ENCODE peak calls at places on chromosomes 4 and X, in seven cellular contexts. One of them, this sample, is unnamed.

GRCh38 chr4:123580981-123581664 is 184.5 kb downstream of the SPRY1 start:
- DNase-seq in NCI-H2227 treated with DMSO at 0.1 percent for 48 hours: no peak
- DNase-seq in left ventricle myocardium inferior: no peak
- DNase-seq in GM12865: no peak
- DNase-seq in ecto neural progenitor cell: no peak
- DNase-seq in nephron progenitor cell: no peak
- DNase-seq in activated naive CD4-positive, alpha-beta T cell treated with Interleukin-2 at 50 U/mL for 16 hours: no peak
- DNase-seq in this sample: no peak

GRCh38 chrX:121755541-121755940 is 708.1 kb downstream of the GLUD2 start:
- DNase-seq in nephron progenitor cell: no peak
- DNase-seq in GM12865: no peak
- DNase-seq in left ventricle myocardium inferior: no peak
- DNase-seq in ecto neural progenitor cell: no peak
- DNase-seq in NCI-H2227 treated with DMSO at 0.1 percent for 48 hours: no peak
- DNase-seq in activated naive CD4-positive, alpha-beta T cell treated with Interleukin-2 at 50 U/mL for 16 hours: no peak
- DNase-seq in this sample: no peak

GRCh38 chr4:173522160-173522873 is 7.7 kb downstream of the HAND2 start:
- DNase-seq in GM12865: no peak
- DNase-seq in left ventricle myocardium inferior: peak
- DNase-seq in nephron progenitor cell: peak
- DNase-seq in NCI-H2227 treated with DMSO at 0.1 percent for 48 hours: peak
- DNase-seq in ecto neural progenitor cell: peak
- DNase-seq in activated naive CD4-positive, alpha-beta T cell treated with Interleukin-2 at 50 U/mL for 16 hours: no peak
- DNase-seq in this sample: no peak

GRCh38 chr4:55458164-55458563 is 62.4 kb downstream of the TMEM165 start:
- DNase-seq in ecto neural progenitor cell: no peak
- DNase-seq in nephron progenitor cell: no peak
- DNase-seq in NCI-H2227 treated with DMSO at 0.1 percent for 48 hours: no peak
- DNase-seq in left ventricle myocardium inferior: no peak
- DNase-seq in activated naive CD4-positive, alpha-beta T cell treated with Interleukin-2 at 50 U/mL for 16 hours: no peak
- DNase-seq in GM12865: no peak
- DNase-seq in this sample: no peak

GRCh38 chr4:118991686-118992085 is 103.0 kb downstream of the SYNPO2 start:
- DNase-seq in activated naive CD4-positive, alpha-beta T cell treated with Interleukin-2 at 50 U/mL for 16 hours: no peak
- DNase-seq in NCI-H2227 treated with DMSO at 0.1 percent for 48 hours: no peak
- DNase-seq in left ventricle myocardium inferior: no peak
- DNase-seq in nephron progenitor cell: no peak
- DNase-seq in ecto neural progenitor cell: no peak
- DNase-seq in GM12865: no peak
- DNase-seq in this sample: no peak

GRCh38 chr4:76458829-76459228 is 23.8 kb downstream of the SHROOM3 start:
- DNase-seq in activated naive CD4-positive, alpha-beta T cell treated with Interleukin-2 at 50 U/mL for 16 hours: no peak
- DNase-seq in GM12865: no peak
- DNase-seq in nephron progenitor cell: peak
- DNase-seq in ecto neural progenitor cell: peak
- DNase-seq in left ventricle myocardium inferior: no peak
- DNase-seq in NCI-H2227 treated with DMSO at 0.1 percent for 48 hours: no peak
- DNase-seq in this sample: no peak

GRCh38 chrX:30971761-30972603 is 82.9 kb upstream of the TAB3 start:
- DNase-seq in nephron progenitor cell: peak
- DNase-seq in activated naive CD4-positive, alpha-beta T cell treated with Interleukin-2 at 50 U/mL for 16 hours: peak
- DNase-seq in NCI-H2227 treated with DMSO at 0.1 percent for 48 hours: peak
- DNase-seq in ecto neural progenitor cell: no peak
- DNase-seq in GM12865: peak
- DNase-seq in left ventricle myocardium inferior: no peak
- DNase-seq in this sample: peak

GRCh38 chrX:148380614-148381561 is 119.5 kb upstream of the AFF2 start:
- DNase-seq in ecto neural progenitor cell: no peak
- DNase-seq in NCI-H2227 treated with DMSO at 0.1 percent for 48 hours: no peak
- DNase-seq in nephron progenitor cell: no peak
- DNase-seq in left ventricle myocardium inferior: no peak
- DNase-seq in activated naive CD4-positive, alpha-beta T cell treated with Interleukin-2 at 50 U/mL for 16 hours: peak
- DNase-seq in GM12865: peak
- DNase-seq in this sample: no peak

GRCh38 chr4:80070880-80071620 is 2.0 kb downstream of the ANTXR2 start:
- DNase-seq in left ventricle myocardium inferior: no peak
- DNase-seq in nephron progenitor cell: no peak
- DNase-seq in activated naive CD4-positive, alpha-beta T cell treated with Interleukin-2 at 50 U/mL for 16 hours: no peak
- DNase-seq in GM12865: no peak
- DNase-seq in ecto neural progenitor cell: no peak
- DNase-seq in NCI-H2227 treated with DMSO at 0.1 percent for 48 hours: no peak
- DNase-seq in this sample: no peak

GRCh38 chr4:80154547-80154933 is 42.8 kb upstream of the PRDM8 start:
- DNase-seq in left ventricle myocardium inferior: no peak
- DNase-seq in ecto neural progenitor cell: no peak
- DNase-seq in activated naive CD4-positive, alpha-beta T cell treated with Interleukin-2 at 50 U/mL for 16 hours: no peak
- DNase-seq in GM12865: no peak
- DNase-seq in NCI-H2227 treated with DMSO at 0.1 percent for 48 hours: peak
- DNase-seq in nephron progenitor cell: no peak
- DNase-seq in this sample: no peak

GRCh38 chr4:112416464-112416863 is 99.5 kb downstream of the NEUROG2 start:
- DNase-seq in nephron progenitor cell: no peak
- DNase-seq in left ventricle myocardium inferior: no peak
- DNase-seq in activated naive CD4-positive, alpha-beta T cell treated with Interleukin-2 at 50 U/mL for 16 hours: no peak
- DNase-seq in GM12865: no peak
- DNase-seq in ecto neural progenitor cell: no peak
- DNase-seq in NCI-H2227 treated with DMSO at 0.1 percent for 48 hours: no peak
- DNase-seq in this sample: no peak

GRCh38 chr4:1760521-1761001 is 32.5 kb upstream of the FGFR3 start:
- DNase-seq in nephron progenitor cell: peak
- DNase-seq in activated naive CD4-positive, alpha-beta T cell treated with Interleukin-2 at 50 U/mL for 16 hours: no peak
- DNase-seq in ecto neural progenitor cell: no peak
- DNase-seq in NCI-H2227 treated with DMSO at 0.1 percent for 48 hours: no peak
- DNase-seq in GM12865: no peak
- DNase-seq in left ventricle myocardium inferior: no peak
- DNase-seq in this sample: no peak

GRCh38 chr4:3416270-3416669 is 25.5 kb upstream of the HGFAC start:
- DNase-seq in GM12865: no peak
- DNase-seq in NCI-H2227 treated with DMSO at 0.1 percent for 48 hours: no peak
- DNase-seq in activated naive CD4-positive, alpha-beta T cell treated with Interleukin-2 at 50 U/mL for 16 hours: no peak
- DNase-seq in ecto neural progenitor cell: no peak
- DNase-seq in left ventricle myocardium inferior: no peak
- DNase-seq in nephron progenitor cell: no peak
- DNase-seq in this sample: no peak

GRCh38 chr4:56979674-56980073 is 978 bp downstream of the POLR2B start:
- DNase-seq in ecto neural progenitor cell: peak
- DNase-seq in nephron progenitor cell: peak
- DNase-seq in activated naive CD4-positive, alpha-beta T cell treated with Interleukin-2 at 50 U/mL for 16 hours: peak
- DNase-seq in GM12865: peak
- DNase-seq in left ventricle myocardium inferior: no peak
- DNase-seq in NCI-H2227 treated with DMSO at 0.1 percent for 48 hours: no peak
- DNase-seq in this sample: peak

GRCh38 chr4:143253156-143253555 is 68.4 kb downstream of the USP38 start:
- DNase-seq in ecto neural progenitor cell: no peak
- DNase-seq in nephron progenitor cell: no peak
- DNase-seq in activated naive CD4-positive, alpha-beta T cell treated with Interleukin-2 at 50 U/mL for 16 hours: no peak
- DNase-seq in GM12865: no peak
- DNase-seq in NCI-H2227 treated with DMSO at 0.1 percent for 48 hours: no peak
- DNase-seq in left ventricle myocardium inferior: no peak
- DNase-seq in this sample: no peak

GRCh38 chr4:165787516-165788274 is 85.3 kb upstream of the TLL1 start:
- DNase-seq in ecto neural progenitor cell: no peak
- DNase-seq in activated naive CD4-positive, alpha-beta T cell treated with Interleukin-2 at 50 U/mL for 16 hours: no peak
- DNase-seq in NCI-H2227 treated with DMSO at 0.1 percent for 48 hours: no peak
- DNase-seq in GM12865: no peak
- DNase-seq in left ventricle myocardium inferior: no peak
- DNase-seq in nephron progenitor cell: no peak
- DNase-seq in this sample: no peak

GRCh38 chrX:140480765-140481164 is 24.1 kb downstream of the SOX3 start:
- DNase-seq in NCI-H2227 treated with DMSO at 0.1 percent for 48 hours: no peak
- DNase-seq in left ventricle myocardium inferior: no peak
- DNase-seq in nephron progenitor cell: no peak
- DNase-seq in ecto neural progenitor cell: no peak
- DNase-seq in activated naive CD4-positive, alpha-beta T cell treated with Interleukin-2 at 50 U/mL for 16 hours: no peak
- DNase-seq in GM12865: no peak
- DNase-seq in this sample: no peak

GRCh38 chr4:146633471-146633800 is 5.3 kb upstream of the POU4F2 start:
- DNase-seq in left ventricle myocardium inferior: no peak
- DNase-seq in NCI-H2227 treated with DMSO at 0.1 percent for 48 hours: no peak
- DNase-seq in nephron progenitor cell: no peak
- DNase-seq in activated naive CD4-positive, alpha-beta T cell treated with Interleukin-2 at 50 U/mL for 16 hours: no peak
- DNase-seq in GM12865: no peak
- DNase-seq in ecto neural progenitor cell: no peak
- DNase-seq in this sample: no peak

This sample was measured in endothelial cell.